ENCODE peak calls at places on chromosomes 11 and 22, in ten cellular contexts. M is mucosa of descending colon; I is pancreas; U is PC-3; T is choroid plexus epithelial cell; R is tibial nerve; W is progenitor cell of endocrine pancreas; D is LNCaP clone FGC; Y is CD4-positive, alpha-beta T cell; V is HFFc6. G is an unnamed sample.

GRCh38 chr11:77375114-77375513 is 73.6 kb upstream of the GDPD4 start:
- DNase-seq in D (no peak), U (peak; percentile 50), T (peak; percentile 35), Y (no peak), V (no peak), W (no peak), I (no peak), M (no peak), R (no peak), G (no peak)

GRCh38 chr11:66337103-66337899 is 1.1 kb upstream of the RIN1 start:
- DNase-seq in W (no peak), D (no peak), I (no peak), M (peak; percentile 53), R (no peak), Y (no peak), V (peak; percentile 44), U (no peak), T (peak; percentile 69), G (no peak)

GRCh38 chr11:123047265-123047946 is 14.5 kb downstream of the HSPA8 start:
- DNase-seq in T (no peak), W (no peak), M (no peak), D (no peak), U (no peak), V (no peak), Y (no peak), I (no peak), R (no peak), G (no peak)

GRCh38 chr22:25139062-25139461 is 60.6 kb upstream of the CRYBB3 start:
- DNase-seq in U (no peak), R (no peak), T (peak; percentile 13), V (no peak), W (no peak), D (no peak), Y (no peak), I (no peak), M (peak; percentile 65), G (no peak)

GRCh38 chr11:12113294-12113693 is 2.9 kb downstream of the MICAL2 start:
- DNase-seq in V (no peak), M (no peak), W (no peak), I (no peak), R (no peak), Y (no peak), U (no peak), T (peak; percentile 51), D (no peak), G (no peak)

GRCh38 chr11:78926633-78927347 is 352.1 kb upstream of the NARS2 start:
- DNase-seq in W (no peak), M (no peak), I (no peak), Y (no peak), U (peak; percentile 30), D (no peak), R (no peak), T (no peak), V (peak; percentile 44), G (no peak)

GRCh38 chr11:108698844-108699642 is 34.2 kb downstream of the DDX10 start:
- DNase-seq in I (no peak), V (no peak), Y (no peak), D (no peak), R (no peak), T (peak; percentile 12), U (no peak), W (no peak), M (no peak), G (peak; percentile 46)

GRCh38 chr11:116136987-116137674 is 632.9 kb upstream of the CADM1 start:
- DNase-seq in Y (no peak), R (no peak), I (no peak), D (no peak), W (no peak), T (no peak), U (no peak), M (no peak), V (no peak), G (no peak)

GRCh38 chr11:35841733-35842132 is 102.1 kb upstream of the LDLRAD3 start:
- DNase-seq in I (no peak), D (no peak), U (no peak), V (no peak), M (no peak), Y (no peak), W (no peak), R (no peak), T (no peak), G (no peak)

GRCh38 chr11:18768472-18768901 is 23.1 kb downstream of the PTPN5 start:
- DNase-seq in I (no peak), M (no peak), Y (no peak), W (no peak), D (no peak), U (no peak), V (no peak), T (no peak), R (no peak), G (peak; percentile 64)

GRCh38 chr11:36014499-36014898 is 70.6 kb downstream of the LDLRAD3 start:
- DNase-seq in R (no peak), W (no peak), V (no peak), D (no peak), I (no peak), Y (no peak), U (no peak), M (no peak), T (no peak), G (no peak)

GRCh38 chr11:131077340-131077739 is 161.1 kb upstream of the SNX19 start:
- DNase-seq in W (no peak), D (no peak), U (peak; percentile 52), I (no peak), M (no peak), V (peak; percentile 57), Y (no peak), T (no peak), R (no peak), G (no peak)

GRCh38 chr11:12330491-12331231 is 46.7 kb upstream of the PARVA start:
- DNase-seq in I (no peak), Y (no peak), U (no peak), T (no peak), R (no peak), D (no peak), M (no peak), V (no peak), W (no peak), G (no peak)

GRCh38 chr11:117483372-117483771 is 155.7 kb downstream of the CEP164 start:
- DNase-seq in I (no peak), D (no peak), R (no peak), T (no peak), M (no peak), Y (no peak), U (no peak), W (no peak), V (no peak), G (no peak)

GRCh38 chr22:37768273-37768672 is 39.5 kb upstream of the GCAT start:
- DNase-seq in R (no peak), I (no peak), W (no peak), V (no peak), M (no peak), U (no peak), T (no peak), D (no peak), Y (no peak), G (no peak)
- TF ChIP-seq CTCF in R (no peak), I (no peak), W (peak; percentile 42), V (peak; percentile 70), M (no peak), U (peak; percentile 47), T (peak; percentile 53), D (no peak), Y (no peak), G (peak; percentile 4)

GRCh38 chr11:103893366-103893765 is 143.1 kb upstream of the DDI1 start:
- DNase-seq in D (no peak), V (peak; percentile 32), M (no peak), T (no peak), I (no peak), Y (no peak), R (no peak), W (no peak), U (peak; percentile 25), G (no peak)
- TF ChIP-seq CTCF in D (no peak), V (no peak), M (no peak), T (no peak), I (no peak), Y (no peak), R (no peak), W (no peak), U (no peak), G (no peak)

DNA sequence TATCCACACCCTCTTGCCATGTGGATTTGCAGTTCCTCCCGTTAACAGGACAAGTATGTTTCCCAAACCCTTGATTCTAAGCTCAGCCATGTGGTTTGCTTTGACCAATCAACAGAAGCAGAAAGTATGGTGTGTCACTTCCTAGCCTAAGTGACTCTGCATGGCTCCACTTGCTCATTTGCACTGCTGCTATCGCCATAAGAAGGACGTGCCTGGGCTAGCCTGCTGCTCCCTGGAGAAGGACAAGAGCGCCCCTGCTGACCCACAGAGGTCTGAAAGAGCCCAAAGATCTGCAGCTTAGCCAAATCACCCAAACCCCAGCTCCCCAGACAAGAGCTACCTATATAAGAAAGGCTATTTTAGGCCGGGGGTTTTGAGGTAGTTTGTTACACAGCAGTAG is 18.0 kb downstream of the TBRG1 start:
- DNase-seq in I (no peak), T (no peak), Y (no peak), R (no peak), V (no peak), D (no peak), U (no peak), W (no peak), M (no peak), G (no peak)
- TF ChIP-seq CTCF in I (no peak), T (no peak), Y (no peak), R (no peak), V (no peak), D (no peak), U (no peak), W (no peak), M (no peak), G (no peak)

GRCh38 chr22:44525872-44526271 is 27.8 kb upstream of the RTL6 start:
- DNase-seq in W (no peak), D (no peak), V (no peak), T (no peak), M (no peak), I (no peak), U (no peak), Y (no peak), R (no peak), G (no peak)

GRCh38 chr22:44526431-44527115 is 28.5 kb upstream of the RTL6 start:
- DNase-seq in W (no peak), R (no peak), M (no peak), T (no peak), Y (no peak), D (no peak), I (no peak), V (no peak), U (no peak), G (no peak)

GRCh38 chr22:44522526-44523170 is 24.6 kb upstream of the RTL6 start:
- DNase-seq in Y (no peak), M (no peak), T (no peak), R (no peak), U (no peak), V (no peak), W (no peak), I (no peak), D (no peak), G (no peak)

GRCh38 chr22:44523981-44524759 is 26.1 kb upstream of the RTL6 start:
- DNase-seq in Y (no peak), M (no peak), T (peak; percentile 94), W (no peak), I (no peak), U (no peak), V (peak; percentile 85), R (no peak), D (no peak), G (no peak)

DNA sequence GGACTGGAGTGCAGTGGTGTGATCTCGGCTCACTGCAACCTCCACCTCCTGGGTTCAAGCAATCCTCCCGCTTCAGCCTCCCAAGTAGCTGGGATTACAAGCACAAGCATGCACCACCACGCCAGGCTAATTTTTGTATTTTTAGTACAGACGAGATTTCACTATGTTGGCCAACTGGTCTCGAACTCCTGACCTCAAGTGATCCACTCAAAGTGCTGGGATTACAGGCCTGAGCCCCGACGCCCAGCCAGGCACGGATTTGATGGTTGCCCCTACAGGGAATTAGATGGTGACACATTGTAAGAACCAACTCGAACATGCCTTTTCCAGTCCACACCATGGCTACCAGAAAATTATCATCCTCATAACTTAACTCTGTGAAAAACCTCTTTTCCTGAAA is 26.8 kb upstream of the RTL6 start:
- DNase-seq in M (no peak), Y (no peak), T (no peak), U (no peak), I (no peak), V (no peak), R (no peak), W (no peak), D (no peak), G (no peak)
- TF ChIP-seq CTCF in M (no peak), Y (no peak), T (no peak), U (no peak), I (no peak), V (no peak), R (no peak), W (no peak), D (no peak), G (no peak)